ENCODE peak calls at places on chromosomes 16 and 17, in nine cellular contexts. K is stomach, B is A549, I is GM12878, V is tibial nerve, A is ovary, R is upper lobe of left lung, T is K562, S is SK-N-SH. P is an unnamed sample.

GRCh38 chr17:38441429-38442061 is 13.3 kb downstream of the ARHGAP23 start:
- DNase-seq in K (no peak), B (no peak), I (no peak), V (no peak), A (no peak), R (no peak), T (no peak), S (no peak), P (no peak)

GRCh38 chr16:21156767-21157467 is 1.6 kb upstream of the LDAF1 start:
- DNase-seq in K (peak), B (peak), I (no peak), V (peak), A (peak), R (no peak), T (peak), S (peak), P (peak)

GRCh38 chr16:10069374-10069773 is 112.9 kb downstream of the GRIN2A start:
- DNase-seq in K (no peak), B (no peak), I (no peak), V (no peak), A (no peak), R (no peak), T (no peak), S (no peak), P (no peak)

GRCh38 chr16:2874584-2875362 is 8.2 kb upstream of the FLYWCH2 start:
- DNase-seq in K (peak), B (peak), I (peak), V (peak), A (peak), R (peak), T (peak), S (peak), P (peak)

GRCh38 chr17:17886747-17887146 is 50.0 kb upstream of the SREBF1 start:
- DNase-seq in K (no peak), B (no peak), I (no peak), V (no peak), A (no peak), R (no peak), T (no peak), S (no peak), P (no peak)

GRCh38 chr17:41710472-41711090 is 1.6 kb upstream of the GAST start:
- DNase-seq in K (no peak), B (no peak), I (no peak), V (no peak), A (no peak), R (no peak), T (peak), S (no peak), P (no peak)

GRCh38 chr17:7336240-7337175 is at the start of gene ACAP1:
- DNase-seq in K (peak), B (no peak), I (no peak), V (no peak), A (no peak), R (peak), T (peak), S (no peak), P (peak)

GRCh38 chr17:67452681-67453554 is 75.8 kb downstream of the PITPNC1 start:
- DNase-seq in K (no peak), B (no peak), I (peak), V (no peak), A (no peak), R (no peak), T (no peak), S (no peak), P (no peak)

GRCh38 chr17:18851206-18851605 is 6.7 kb upstream of the PRPSAP2 start:
- DNase-seq in K (peak), B (no peak), I (no peak), V (no peak), A (no peak), R (peak), T (no peak), S (no peak), P (no peak)

GRCh38 chr16:8887952-8888560 is 5.9 kb downstream of the LITAFD start:
- DNase-seq in K (peak), B (no peak), I (no peak), V (peak), A (no peak), R (no peak), T (no peak), S (peak), P (no peak)

GRCh38 chr16:65032397-65032796 is 89.5 kb downstream of the CDH11 start:
- DNase-seq in K (no peak), B (no peak), I (no peak), V (no peak), A (no peak), R (no peak), T (no peak), S (no peak), P (no peak)

GRCh38 chr16:57263585-57264351 is 18.7 kb downstream of the ARL2BP start:
- DNase-seq in K (no peak), B (no peak), I (no peak), V (no peak), A (no peak), R (peak), T (no peak), S (peak), P (no peak)
- H3K27ac ChIP-seq in K (peak), B (no peak), I (no peak), V (no peak), A (no peak), R (peak), T (no peak), S (peak), P (peak)

GRCh38 chr17:45841883-45842525 is 2.7 kb upstream of the SPPL2C start:
- DNase-seq in K (no peak), B (no peak), I (no peak), V (no peak), A (no peak), R (no peak), T (no peak), S (no peak), P (no peak)
- TF ChIP-seq EP300 in K (no peak), B (no peak), I (no peak), V (no peak), A (no peak), R (no peak), T (no peak), S (no peak), P (no peak)

GRCh38 chr16:48323783-48324775 is 61.1 kb downstream of the SIAH1 start:
- DNase-seq in K (no peak), B (no peak), I (no peak), V (no peak), A (no peak), R (no peak), T (no peak), S (no peak), P (no peak)
- H3K27ac ChIP-seq in K (no peak), B (no peak), I (no peak), V (no peak), A (no peak), R (no peak), T (no peak), S (peak), P (no peak)

DNA sequence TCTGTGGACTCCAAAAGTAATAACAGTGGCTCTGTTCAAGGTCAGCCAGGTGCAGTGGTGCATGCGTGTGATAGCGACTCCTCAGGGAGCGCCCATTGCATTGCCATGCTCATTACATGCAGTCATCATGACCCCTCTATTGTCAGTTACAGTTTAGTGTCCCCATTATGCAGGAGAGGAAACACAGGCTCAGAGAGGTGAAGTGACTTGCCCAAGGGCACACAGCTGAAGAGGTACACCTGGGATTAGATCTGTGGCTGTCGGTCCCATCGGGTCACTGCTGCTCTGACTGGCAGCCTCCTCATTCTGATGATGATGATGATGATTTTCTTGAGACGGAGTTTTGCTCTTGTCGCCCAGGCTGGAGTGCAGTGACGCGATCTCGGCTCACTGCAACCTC is 7.6 kb downstream of the LAT start:
- DNase-seq in K (no peak), B (no peak), I (no peak), V (no peak), A (no peak), R (no peak), T (no peak), S (no peak), P (no peak)
- TF ChIP-seq EP300 in K (no peak), B (no peak), I (no peak), V (no peak), A (no peak), R (no peak), T (no peak), S (no peak), P (no peak)

DNA sequence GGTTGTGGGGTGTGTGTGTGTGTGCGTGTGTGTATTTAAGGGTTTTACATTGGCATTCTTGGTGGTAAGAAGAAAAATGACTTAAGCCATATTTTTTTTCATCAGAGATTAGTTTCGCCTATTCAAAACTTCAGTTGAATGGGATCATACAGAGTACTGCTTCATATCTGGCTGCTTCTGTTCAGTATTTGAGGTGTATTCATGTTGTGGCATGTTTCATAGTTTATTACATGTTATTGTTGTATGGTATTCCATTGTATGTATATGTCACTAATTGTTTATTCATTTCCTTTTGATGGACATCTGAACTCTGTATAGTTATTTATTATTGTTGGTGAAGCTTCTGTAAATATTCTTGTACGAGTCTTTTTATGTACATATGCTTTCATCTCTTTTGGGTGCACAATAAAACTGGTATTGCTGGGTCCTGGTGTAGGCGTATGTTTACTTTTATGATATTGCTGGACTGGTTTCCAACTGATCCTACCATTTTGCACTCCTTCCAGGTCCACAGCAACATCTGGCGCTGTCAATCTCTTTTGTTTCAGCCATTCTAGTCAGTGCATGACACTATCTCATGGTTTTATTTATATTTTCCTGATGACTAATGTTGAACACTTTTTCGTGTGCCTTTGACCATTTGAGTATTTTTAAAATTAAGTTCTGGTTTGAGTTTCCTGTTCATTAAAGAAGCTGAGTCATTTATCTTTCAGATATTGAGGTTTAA is 77.4 kb upstream of the MAF start:
- DNase-seq in K (no peak), B (no peak), I (no peak), V (no peak), A (no peak), R (no peak), T (no peak), S (no peak), P (no peak)
- H3K27ac ChIP-seq in K (no peak), B (no peak), I (no peak), V (no peak), A (no peak), R (no peak), T (no peak), S (no peak), P (no peak)

GRCh38 chr16:74752756-74753155 is 21.9 kb downstream of the FA2H start:
- DNase-seq in K (no peak), B (no peak), I (no peak), V (no peak), A (no peak), R (no peak), T (no peak), S (no peak), P (no peak)
- TF ChIP-seq EP300 in K (no peak), B (no peak), I (no peak), V (no peak), A (no peak), R (no peak), T (no peak), S (no peak), P (no peak)

DNA sequence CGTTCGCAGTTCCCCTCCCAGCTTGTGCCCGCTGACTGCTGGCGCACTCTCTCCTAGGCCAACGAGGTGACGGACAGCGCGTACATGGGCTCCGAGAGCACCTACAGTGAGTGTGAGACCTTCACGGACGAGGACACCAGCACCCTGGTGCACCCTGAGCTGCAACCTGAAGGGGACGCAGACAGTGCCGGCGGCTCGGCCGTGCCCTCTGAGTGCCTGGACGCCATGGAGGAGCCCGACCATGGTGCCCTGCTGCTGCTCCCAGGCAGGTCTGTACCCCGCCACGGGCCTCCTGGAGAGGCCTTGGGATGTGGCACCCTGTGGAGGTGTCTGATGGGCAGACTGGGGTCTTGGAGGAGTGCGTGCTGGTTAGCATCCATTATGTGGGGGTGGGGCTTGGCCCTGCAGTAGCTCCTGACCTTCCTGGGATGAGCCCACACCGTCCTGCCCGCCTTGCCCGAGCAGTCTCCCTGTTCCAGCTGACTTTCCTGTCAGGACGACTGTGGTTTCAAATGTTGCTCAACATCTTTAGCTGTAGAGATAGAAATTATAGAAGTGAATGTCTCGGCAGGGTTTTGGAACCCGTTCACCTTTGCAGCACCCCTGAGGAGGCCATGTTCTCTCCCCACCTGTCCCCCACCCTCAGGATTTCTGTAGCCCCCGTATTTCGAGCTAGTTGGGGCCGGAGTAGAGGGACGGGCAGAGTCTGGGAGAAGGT is 44.9 kb upstream of the CAPN15 start:
- DNase-seq in K (no peak), B (no peak), I (no peak), V (no peak), A (no peak), R (no peak), T (no peak), S (no peak), P (no peak)
- H3K27ac ChIP-seq in K (no peak), B (no peak), I (no peak), V (no peak), A (no peak), R (no peak), T (no peak), S (peak), P (no peak)

DNA sequence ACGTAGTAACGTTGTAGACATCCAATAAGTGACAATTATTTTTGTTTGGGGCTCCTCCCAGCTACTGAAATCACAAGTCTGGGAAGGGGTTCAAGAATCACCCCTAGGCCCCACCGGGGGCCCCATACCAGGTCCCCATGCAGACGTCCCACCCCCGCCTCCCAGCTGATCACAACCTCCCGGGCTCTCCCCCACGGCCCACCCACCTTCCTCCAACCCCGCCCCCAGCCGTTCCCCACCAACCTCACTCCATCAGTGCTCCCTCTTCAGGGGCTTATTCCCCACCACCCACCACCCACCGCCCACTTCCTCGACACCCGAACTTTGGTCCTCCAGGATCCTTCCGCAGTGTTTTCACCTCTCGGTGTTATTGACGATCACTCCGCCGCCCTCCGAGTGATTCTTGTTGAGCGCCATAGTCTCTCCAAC is 240 bp downstream of the WBP2 start:
- DNase-seq in K (no peak), B (peak), I (no peak), V (no peak), A (no peak), R (no peak), T (peak), S (peak), P (no peak)
- TF ChIP-seq EP300 in K (no peak), B (no peak), I (no peak), V (no peak), A (no peak), R (no peak), T (no peak), S (peak), P (no peak)